ENCODE peak calls at places on chromosome 1, in four cellular contexts. One of them, this sample, is unnamed.
A peak's percentile ranks its signal among the peaks of the same experiment; 100 is the strongest.

GRCh38 chr1:36520056-36520455 is 37.3 kb upstream of the CSF3R start:
- DNase-seq in K562: no peak
- DNase-seq in WTC11: no peak
- DNase-seq in HepG2: no peak
- DNase-seq in this sample: no peak

GRCh38 chr1:65412984-65413375 is 7.5 kb upstream of the LEPR start:
- DNase-seq in K562: no peak
- DNase-seq in WTC11: no peak
- DNase-seq in HepG2: no peak
- DNase-seq in this sample: no peak

GRCh38 chr1:87424541-87424940 is 95.9 kb downstream of the LMO4 start:
- DNase-seq in K562: no peak
- DNase-seq in WTC11: no peak
- DNase-seq in HepG2: no peak
- DNase-seq in this sample: no peak

GRCh38 chr1:203093754-203094410 is 8.1 kb upstream of the MYOG start:
- DNase-seq in K562: no peak
- DNase-seq in WTC11: no peak
- DNase-seq in HepG2: no peak
- DNase-seq in this sample: no peak

GRCh38 chr1:118122234-118123004 is 62.6 kb downstream of the SPAG17 start:
- DNase-seq in K562: no peak
- DNase-seq in WTC11: no peak
- DNase-seq in HepG2: no peak
- DNase-seq in this sample: no peak

GRCh38 chr1:199272107-199272506 is 633.3 kb downstream of the PTPRC start:
- DNase-seq in K562: no peak
- DNase-seq in WTC11: no peak
- DNase-seq in HepG2: no peak
- DNase-seq in this sample: no peak

GRCh38 chr1:9542425-9542824 is 3.2 kb downstream of the SLC25A33 start:
- DNase-seq in K562: no peak
- DNase-seq in WTC11: no peak
- DNase-seq in HepG2: peak; percentile 66
- DNase-seq in this sample: no peak

GRCh38 chr1:9400425-9401079 is 107.9 kb downstream of the SPSB1 start:
- DNase-seq in K562: no peak
- DNase-seq in WTC11: no peak
- DNase-seq in HepG2: peak; percentile 31
- DNase-seq in this sample: no peak

GRCh38 chr1:157696966-157697628 is 3.5 kb downstream of the FCRL3 start:
- DNase-seq in K562: no peak
- DNase-seq in WTC11: no peak
- DNase-seq in HepG2: no peak
- DNase-seq in this sample: no peak

GRCh38 chr1:204130989-204131892 is 20.6 kb downstream of the ETNK2 start:
- DNase-seq in K562: no peak
- DNase-seq in WTC11: no peak
- DNase-seq in HepG2: no peak
- DNase-seq in this sample: no peak

GRCh38 chr1:223765036-223765718 is 52.8 kb downstream of the CAPN2 start:
- DNase-seq in K562: peak; percentile 38
- DNase-seq in WTC11: no peak
- DNase-seq in HepG2: peak; percentile 93
- DNase-seq in this sample: no peak

GRCh38 chr1:157968951-157969350 is 24.5 kb upstream of the KIRREL1 start:
- DNase-seq in K562: no peak
- DNase-seq in WTC11: no peak
- DNase-seq in HepG2: no peak
- DNase-seq in this sample: no peak

GRCh38 chr1:112536561-112536960 is 27.8 kb downstream of the WNT2B start:
- DNase-seq in K562: no peak
- DNase-seq in WTC11: no peak
- DNase-seq in HepG2: no peak
- DNase-seq in this sample: no peak
- TF ChIP-seq NR2C2 in K562: no peak
- TF ChIP-seq NR2C2 in WTC11: no peak
- TF ChIP-seq NR2C2 in HepG2: no peak
- TF ChIP-seq NR2C2 in this sample: no peak

DNA sequence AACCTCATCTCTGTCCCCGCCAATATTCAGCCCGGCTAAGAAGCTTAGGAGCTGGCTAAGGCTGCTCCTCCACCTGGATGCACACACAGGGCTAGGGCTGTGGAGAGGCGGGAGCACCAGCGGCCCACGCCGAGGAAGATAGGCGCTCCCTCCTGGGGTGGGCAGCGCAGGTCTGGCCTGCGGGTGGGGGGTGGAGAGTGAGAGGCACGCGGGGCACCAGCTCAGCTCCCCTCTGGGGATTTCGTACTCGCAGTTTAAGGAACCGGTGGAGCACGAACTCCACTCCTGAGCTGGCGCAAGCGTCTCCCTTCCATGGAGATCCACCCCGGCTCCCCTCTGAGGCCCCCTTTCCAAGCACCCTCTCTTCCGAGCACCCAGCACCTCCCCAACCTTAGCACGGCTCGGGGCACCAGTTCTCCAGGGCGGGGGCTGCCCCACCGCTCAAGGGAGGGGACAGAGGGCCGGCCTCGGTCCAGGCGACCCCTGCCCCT is 433 bp upstream of the KAZN start:
- DNase-seq in K562: peak; percentile 22
- DNase-seq in WTC11: peak; percentile 28
- DNase-seq in HepG2: no peak
- DNase-seq in this sample: no peak
- TF ChIP-seq ATF2 in K562: no peak
- TF ChIP-seq ATF2 in WTC11: no peak
- TF ChIP-seq ATF2 in HepG2: no peak
- TF ChIP-seq ATF2 in this sample: no peak

DNA sequence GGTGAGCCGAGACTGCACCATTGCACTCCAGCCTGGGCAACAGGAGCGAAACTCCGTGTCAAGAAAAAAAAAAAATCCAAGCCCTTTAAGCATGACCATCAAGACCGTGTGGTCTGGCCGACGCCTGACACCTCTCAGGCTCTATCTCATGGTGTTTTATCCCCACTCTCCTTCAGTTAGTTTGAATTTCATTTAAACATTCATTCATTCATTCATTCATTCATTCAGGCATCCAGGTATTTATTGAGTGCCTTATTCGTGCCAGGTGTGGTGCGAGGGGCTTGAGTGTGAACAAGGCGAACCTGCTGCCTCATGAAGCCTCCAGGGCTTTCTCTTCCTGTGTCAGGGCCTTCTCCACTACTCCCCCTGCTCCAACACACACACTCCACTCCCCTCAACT is 22.6 kb upstream of the OPRD1 start:
- DNase-seq in K562: no peak
- DNase-seq in WTC11: no peak
- DNase-seq in HepG2: no peak
- DNase-seq in this sample: no peak
- TF ChIP-seq NR2C2 in K562: no peak
- TF ChIP-seq NR2C2 in WTC11: no peak
- TF ChIP-seq NR2C2 in HepG2: no peak
- TF ChIP-seq NR2C2 in this sample: no peak

GRCh38 chr1:218315638-218316037 is 29.5 kb upstream of the TGFB2 start:
- DNase-seq in K562: no peak
- DNase-seq in WTC11: no peak
- DNase-seq in HepG2: no peak
- DNase-seq in this sample: no peak

GRCh38 chr1:218312509-218312908 is 27.4 kb downstream of the RRP15 start:
- DNase-seq in K562: no peak
- DNase-seq in WTC11: no peak
- DNase-seq in HepG2: no peak
- DNase-seq in this sample: no peak

GRCh38 chr1:218322762-218323161 is 22.4 kb upstream of the TGFB2 start:
- DNase-seq in K562: no peak
- DNase-seq in WTC11: no peak
- DNase-seq in HepG2: no peak
- DNase-seq in this sample: no peak

DNA sequence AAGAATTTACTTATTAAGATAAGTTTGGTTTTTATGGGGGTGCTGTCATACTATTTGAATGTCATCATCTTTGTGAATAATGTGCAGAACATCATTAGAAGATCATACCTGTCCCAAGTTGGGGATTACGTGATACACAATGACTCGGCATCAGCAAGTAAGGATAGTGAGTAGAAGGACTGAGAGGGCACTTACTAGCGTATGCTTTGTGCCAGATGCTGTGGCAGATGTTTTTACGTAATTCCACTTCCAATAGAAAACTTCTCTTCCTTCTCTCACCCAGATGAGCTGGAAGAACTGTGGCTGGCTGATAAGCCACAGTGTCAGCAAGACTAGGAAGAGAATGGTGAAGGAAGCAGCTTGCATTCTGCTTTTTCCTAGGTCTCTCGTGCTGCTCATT is 28.1 kb upstream of the TGFB2 start:
- DNase-seq in K562: peak; percentile 54
- DNase-seq in WTC11: no peak
- DNase-seq in HepG2: no peak
- DNase-seq in this sample: no peak
- TF ChIP-seq ATF2 in K562: no peak
- TF ChIP-seq ATF2 in WTC11: no peak
- TF ChIP-seq ATF2 in HepG2: no peak
- TF ChIP-seq ATF2 in this sample: no peak

GRCh38 chr1:165235158-165235776 is 121.2 kb downstream of the LMX1A start:
- DNase-seq in K562: no peak
- DNase-seq in WTC11: peak; percentile 62
- DNase-seq in HepG2: no peak
- DNase-seq in this sample: no peak

GRCh38 chr1:165239873-165240272 is 116.6 kb downstream of the LMX1A start:
- DNase-seq in K562: no peak
- DNase-seq in WTC11: no peak
- DNase-seq in HepG2: no peak
- DNase-seq in this sample: no peak

GRCh38 chr1:165234149-165234548 is 122.4 kb downstream of the LMX1A start:
- DNase-seq in K562: no peak
- DNase-seq in WTC11: no peak
- DNase-seq in HepG2: no peak
- DNase-seq in this sample: no peak

GRCh38 chr1:165240486-165240885 is 116.0 kb downstream of the LMX1A start:
- DNase-seq in K562: no peak
- DNase-seq in WTC11: no peak
- DNase-seq in HepG2: no peak
- DNase-seq in this sample: no peak

DNA sequence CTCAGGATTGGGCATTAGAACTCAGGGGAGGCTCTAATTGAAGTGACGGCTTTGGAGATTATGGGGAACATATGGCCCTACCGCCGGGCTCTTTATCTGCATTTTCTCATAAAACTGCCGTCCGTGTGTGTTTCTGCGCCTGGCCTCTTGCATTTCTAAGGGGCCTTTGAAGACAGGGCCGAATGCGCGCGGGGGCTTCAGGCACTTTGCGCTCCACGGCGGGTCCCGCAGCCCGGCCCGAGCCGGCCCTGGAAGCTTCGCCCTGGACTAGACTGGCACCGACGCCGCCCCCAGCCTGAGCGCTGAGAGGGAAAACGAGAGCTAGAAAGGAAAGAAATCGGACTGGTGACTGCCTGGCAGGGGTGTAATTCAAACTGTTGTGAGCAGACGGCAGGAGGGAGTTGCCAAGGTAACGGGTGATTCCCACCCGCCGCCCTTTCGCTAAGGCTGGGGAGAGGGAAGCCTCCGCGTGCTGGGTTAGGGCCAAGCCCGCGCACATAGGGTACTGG is 120.7 kb downstream of the LMX1A start:
- DNase-seq in K562: no peak
- DNase-seq in WTC11: peak; percentile 66
- DNase-seq in HepG2: no peak
- DNase-seq in this sample: no peak
- TF ChIP-seq NR2C2 in K562: no peak
- TF ChIP-seq NR2C2 in WTC11: no peak
- TF ChIP-seq NR2C2 in HepG2: no peak
- TF ChIP-seq NR2C2 in this sample: no peak

GRCh38 chr1:34361781-34362357 is 185.2 kb downstream of the C1orf94 start:
- DNase-seq in K562: no peak
- DNase-seq in WTC11: no peak
- DNase-seq in HepG2: no peak
- DNase-seq in this sample: peak; percentile 51

GRCh38 chr1:34358636-34359035 is 181.9 kb downstream of the C1orf94 start:
- DNase-seq in K562: no peak
- DNase-seq in WTC11: no peak
- DNase-seq in HepG2: no peak
- DNase-seq in this sample: no peak

GRCh38 chr1:34361121-34361520 is 184.4 kb downstream of the C1orf94 start:
- DNase-seq in K562: no peak
- DNase-seq in WTC11: no peak
- DNase-seq in HepG2: no peak
- DNase-seq in this sample: no peak

GRCh38 chr1:34359411-34359810 is 182.7 kb downstream of the C1orf94 start:
- DNase-seq in K562: no peak
- DNase-seq in WTC11: no peak
- DNase-seq in HepG2: no peak
- DNase-seq in this sample: no peak

GRCh38 chr1:34360574-34360973 is 183.9 kb downstream of the C1orf94 start:
- DNase-seq in K562: no peak
- DNase-seq in WTC11: no peak
- DNase-seq in HepG2: no peak
- DNase-seq in this sample: peak; percentile 84
- TF ChIP-seq ATF2 in K562: no peak
- TF ChIP-seq ATF2 in WTC11: no peak
- TF ChIP-seq ATF2 in HepG2: no peak
- TF ChIP-seq ATF2 in this sample: peak; percentile 68

DNA sequence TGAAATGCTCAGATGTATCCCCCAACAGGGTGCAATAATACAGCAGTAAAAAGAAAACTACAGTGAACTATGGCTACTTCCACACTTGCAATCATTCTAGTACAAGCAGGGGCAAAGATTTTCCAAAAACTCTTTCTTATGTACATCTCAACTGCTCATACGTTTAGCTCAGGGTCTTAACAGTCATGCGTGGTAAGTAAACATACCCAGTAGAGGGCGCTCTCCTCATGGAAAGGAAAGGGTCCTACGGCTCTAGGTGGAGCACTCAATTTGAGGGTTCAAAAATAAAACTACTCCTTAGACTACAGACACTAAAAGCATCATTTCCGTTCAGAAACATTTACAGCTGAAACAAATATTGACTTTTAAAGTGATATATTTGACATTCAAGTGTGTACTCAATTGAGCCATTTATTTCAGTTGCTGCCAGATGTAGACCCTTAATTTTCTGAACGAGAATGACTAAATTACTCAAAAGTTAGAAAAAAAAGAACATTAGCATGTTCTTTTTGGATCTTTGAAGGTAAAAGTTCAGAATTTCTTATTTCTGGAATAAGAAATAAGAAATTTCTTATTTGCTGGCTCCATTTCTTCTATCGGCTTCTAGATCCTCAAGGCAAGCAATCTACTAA is 143.4 kb downstream of the KCTD3 start:
- DNase-seq in K562: peak; percentile 45
- DNase-seq in WTC11: peak; percentile 52
- DNase-seq in HepG2: peak; percentile 59
- DNase-seq in this sample: no peak
- TF ChIP-seq NR2C2 in K562: no peak
- TF ChIP-seq NR2C2 in WTC11: no peak
- TF ChIP-seq NR2C2 in HepG2: no peak
- TF ChIP-seq NR2C2 in this sample: no peak